ENCODE peak calls at places on chromosome 2, in five cellular contexts. One of them, this sample, is unnamed.

GRCh38 chr2:1981421-1981820 is 237.1 kb upstream of the PXDN start:
- DNase-seq in Calu3: no peak
- DNase-seq in CD8-positive, alpha-beta T cell: no peak
- DNase-seq in K562: no peak
- DNase-seq in heart right ventricle: no peak
- DNase-seq in this sample: no peak

GRCh38 chr2:97966545-97967215 is 29.1 kb downstream of the TMEM131 start:
- DNase-seq in K562: no peak
- DNase-seq in CD8-positive, alpha-beta T cell: no peak
- DNase-seq in heart right ventricle: no peak
- DNase-seq in Calu3: no peak
- DNase-seq in this sample: peak; percentile 16

GRCh38 chr2:215750763-215751162 is 262.6 kb downstream of the MREG start:
- DNase-seq in CD8-positive, alpha-beta T cell: no peak
- DNase-seq in K562: no peak
- DNase-seq in heart right ventricle: no peak
- DNase-seq in Calu3: no peak
- DNase-seq in this sample: no peak

GRCh38 chr2:101518470-101519172 is 43.7 kb upstream of the RFX8 start:
- DNase-seq in K562: peak; percentile 28
- DNase-seq in heart right ventricle: peak; percentile 66
- DNase-seq in Calu3: peak; percentile 69
- DNase-seq in CD8-positive, alpha-beta T cell: no peak
- DNase-seq in this sample: peak; percentile 81

GRCh38 chr2:238801791-238802190 is 46.1 kb upstream of the TWIST2 start:
- DNase-seq in Calu3: no peak
- DNase-seq in CD8-positive, alpha-beta T cell: no peak
- DNase-seq in heart right ventricle: no peak
- DNase-seq in K562: no peak
- DNase-seq in this sample: peak; percentile 65

GRCh38 chr2:9821805-9822445 is 21.3 kb upstream of the TAF1B start:
- DNase-seq in K562: no peak
- DNase-seq in heart right ventricle: no peak
- DNase-seq in CD8-positive, alpha-beta T cell: no peak
- DNase-seq in Calu3: no peak
- DNase-seq in this sample: no peak

GRCh38 chr2:239181601-239182471 is 219.0 kb downstream of the HDAC4 start:
- DNase-seq in heart right ventricle: no peak
- DNase-seq in Calu3: no peak
- DNase-seq in CD8-positive, alpha-beta T cell: no peak
- DNase-seq in K562: no peak
- DNase-seq in this sample: no peak

GRCh38 chr2:15860051-15860663 is 80.2 kb upstream of the MYCN start:
- DNase-seq in Calu3: no peak
- DNase-seq in CD8-positive, alpha-beta T cell: no peak
- DNase-seq in K562: no peak
- DNase-seq in heart right ventricle: no peak
- DNase-seq in this sample: no peak

GRCh38 chr2:7900593-7900992 is 781.3 kb upstream of the ID2 start:
- DNase-seq in heart right ventricle: no peak
- DNase-seq in K562: no peak
- DNase-seq in Calu3: no peak
- DNase-seq in CD8-positive, alpha-beta T cell: no peak
- DNase-seq in this sample: peak; percentile 51

GRCh38 chr2:6866239-6866745 is 585 bp upstream of the CMPK2 start:
- DNase-seq in Calu3: peak; percentile 54
- DNase-seq in heart right ventricle: peak; percentile 26
- DNase-seq in K562: peak; percentile 36
- DNase-seq in CD8-positive, alpha-beta T cell: peak; percentile 26
- DNase-seq in this sample: peak; percentile 48

DNA sequence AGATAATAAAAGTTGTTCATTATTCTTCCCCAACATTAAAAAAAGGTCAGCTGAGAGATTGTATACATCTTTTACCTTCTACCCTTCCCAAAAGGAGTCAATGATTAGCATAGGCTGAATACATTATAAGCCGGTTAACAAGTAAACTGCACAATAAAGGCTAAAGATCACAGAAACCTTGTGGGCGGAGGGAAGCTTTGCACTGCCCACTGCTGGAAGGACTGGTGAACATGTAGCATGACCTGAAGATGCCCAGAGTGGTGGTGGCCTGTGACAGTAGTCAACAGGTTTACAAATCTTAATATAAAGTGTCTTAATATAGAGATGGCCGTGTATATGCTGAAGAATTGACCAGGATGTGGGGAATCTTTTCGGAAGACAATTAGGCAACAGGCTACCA is 35.6 kb downstream of the ARL5A start:
- DNase-seq in K562: no peak
- DNase-seq in Calu3: no peak
- DNase-seq in heart right ventricle: no peak
- DNase-seq in CD8-positive, alpha-beta T cell: no peak
- DNase-seq in this sample: no peak
- TF ChIP-seq CTCF in K562: peak; percentile 46
- TF ChIP-seq CTCF in Calu3: no peak
- TF ChIP-seq CTCF in heart right ventricle: peak; percentile 7
- TF ChIP-seq CTCF in CD8-positive, alpha-beta T cell: no peak
- TF ChIP-seq CTCF in this sample: no peak

GRCh38 chr2:96685592-96686459 is 43.3 kb downstream of the FER1L5 start:
- DNase-seq in CD8-positive, alpha-beta T cell: no peak
- DNase-seq in K562: peak; percentile 54
- DNase-seq in heart right ventricle: peak; percentile 35
- DNase-seq in Calu3: no peak
- DNase-seq in this sample: no peak
- TF ChIP-seq CTCF in CD8-positive, alpha-beta T cell: no peak
- TF ChIP-seq CTCF in K562: peak; percentile 38
- TF ChIP-seq CTCF in heart right ventricle: no peak
- TF ChIP-seq CTCF in Calu3: no peak
- TF ChIP-seq CTCF in this sample: no peak

DNA sequence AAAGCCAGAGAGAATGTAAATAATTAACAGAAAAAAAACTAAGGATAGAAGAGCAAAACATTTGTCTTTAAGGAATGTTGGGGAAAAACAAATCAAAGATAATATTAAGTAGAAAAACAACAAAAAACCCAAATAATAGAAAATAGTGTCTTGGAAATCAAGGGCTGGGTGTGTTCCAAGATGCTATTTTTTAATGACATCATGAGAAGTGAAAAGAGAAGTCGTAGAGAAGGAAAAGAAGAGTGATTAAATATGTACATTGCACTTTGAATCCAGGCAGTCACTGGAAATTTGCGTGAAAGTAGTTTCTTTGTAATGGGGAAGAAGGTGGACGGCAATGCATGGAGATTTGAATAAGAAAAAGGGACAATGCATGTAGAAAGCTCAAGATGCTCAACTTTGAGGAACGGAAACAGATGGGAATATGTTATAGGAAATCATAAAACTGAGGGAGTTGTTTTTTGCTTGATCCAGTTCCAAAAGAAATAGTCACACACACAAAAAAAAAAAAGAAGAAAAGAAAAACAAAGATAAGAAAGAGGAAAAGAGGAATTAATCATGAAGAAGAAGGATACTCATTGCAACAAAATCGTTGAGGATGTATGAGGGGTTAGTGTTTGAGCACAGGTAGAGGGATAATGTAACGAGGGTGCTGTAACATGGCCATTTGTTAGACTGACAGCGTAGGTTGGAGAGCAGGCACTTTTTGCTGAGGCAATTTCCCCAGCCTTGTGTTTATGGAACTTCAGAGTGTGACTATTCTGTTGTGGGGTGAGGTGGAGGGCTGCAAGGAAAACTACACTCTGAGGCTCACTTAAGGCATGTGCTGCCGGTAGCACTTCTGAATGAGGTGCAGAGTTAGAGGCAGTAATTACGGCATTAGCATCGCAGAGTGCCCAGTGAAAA is 184.1 kb downstream of the CALCRL start:
- DNase-seq in CD8-positive, alpha-beta T cell: no peak
- DNase-seq in Calu3: no peak
- DNase-seq in K562: no peak
- DNase-seq in heart right ventricle: no peak
- DNase-seq in this sample: no peak
- TF ChIP-seq CTCF in CD8-positive, alpha-beta T cell: no peak
- TF ChIP-seq CTCF in Calu3: no peak
- TF ChIP-seq CTCF in K562: no peak
- TF ChIP-seq CTCF in heart right ventricle: no peak
- TF ChIP-seq CTCF in this sample: no peak

DNA sequence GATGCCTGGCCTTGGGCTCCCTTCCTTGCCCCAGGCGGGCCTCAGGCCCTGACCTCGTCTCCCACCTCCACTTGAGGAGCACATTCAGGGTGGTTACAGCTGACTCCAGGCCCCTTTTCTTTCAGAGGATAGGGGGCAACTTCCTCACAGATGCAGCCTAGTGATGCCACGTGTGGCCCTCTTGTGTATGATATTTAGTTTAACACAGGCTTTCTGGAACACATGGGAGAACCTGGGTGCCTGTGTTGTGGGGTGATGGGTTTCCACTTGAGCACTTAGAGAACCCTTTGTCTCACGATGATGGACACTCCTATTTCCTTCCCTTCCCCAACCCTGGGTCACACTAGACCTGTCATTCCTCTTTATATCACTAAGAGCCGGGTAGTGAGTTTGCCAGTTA is 6.8 kb upstream of the KCNS3 start:
- DNase-seq in heart right ventricle: no peak
- DNase-seq in K562: no peak
- DNase-seq in Calu3: no peak
- DNase-seq in CD8-positive, alpha-beta T cell: no peak
- DNase-seq in this sample: no peak
- TF ChIP-seq CTCF in heart right ventricle: no peak
- TF ChIP-seq CTCF in K562: no peak
- TF ChIP-seq CTCF in Calu3: no peak
- TF ChIP-seq CTCF in CD8-positive, alpha-beta T cell: no peak
- TF ChIP-seq CTCF in this sample: no peak

DNA sequence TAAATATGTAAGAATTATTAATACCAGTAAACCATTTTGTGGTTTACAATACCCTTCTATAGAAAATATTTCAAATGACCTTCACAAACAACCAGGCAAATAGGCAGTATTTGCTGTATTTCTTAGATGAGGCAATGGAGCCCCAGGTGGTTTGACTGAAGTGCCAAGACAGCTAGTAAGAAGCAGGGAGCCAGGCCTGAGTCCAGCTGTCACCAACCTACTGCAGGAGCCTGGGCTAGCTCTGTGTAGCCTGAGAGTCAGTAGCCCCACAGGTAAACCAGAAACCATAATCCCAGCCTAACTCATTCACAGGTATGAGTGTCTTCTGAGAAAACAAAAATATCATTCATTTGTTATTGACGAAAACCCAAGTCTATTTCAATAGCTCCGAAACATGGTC is 45.6 kb downstream of the TRIB2 start:
- DNase-seq in Calu3: no peak
- DNase-seq in heart right ventricle: no peak
- DNase-seq in CD8-positive, alpha-beta T cell: no peak
- DNase-seq in K562: no peak
- DNase-seq in this sample: no peak
- TF ChIP-seq CTCF in Calu3: no peak
- TF ChIP-seq CTCF in heart right ventricle: no peak
- TF ChIP-seq CTCF in CD8-positive, alpha-beta T cell: no peak
- TF ChIP-seq CTCF in K562: no peak
- TF ChIP-seq CTCF in this sample: no peak

GRCh38 chr2:17149945-17150344 is 368.3 kb downstream of the RAD51AP2 start:
- DNase-seq in K562: no peak
- DNase-seq in Calu3: no peak
- DNase-seq in heart right ventricle: no peak
- DNase-seq in CD8-positive, alpha-beta T cell: no peak
- DNase-seq in this sample: no peak

GRCh38 chr2:17146358-17146757 is 371.9 kb downstream of the RAD51AP2 start:
- DNase-seq in heart right ventricle: no peak
- DNase-seq in K562: no peak
- DNase-seq in CD8-positive, alpha-beta T cell: no peak
- DNase-seq in Calu3: no peak
- DNase-seq in this sample: no peak

DNA sequence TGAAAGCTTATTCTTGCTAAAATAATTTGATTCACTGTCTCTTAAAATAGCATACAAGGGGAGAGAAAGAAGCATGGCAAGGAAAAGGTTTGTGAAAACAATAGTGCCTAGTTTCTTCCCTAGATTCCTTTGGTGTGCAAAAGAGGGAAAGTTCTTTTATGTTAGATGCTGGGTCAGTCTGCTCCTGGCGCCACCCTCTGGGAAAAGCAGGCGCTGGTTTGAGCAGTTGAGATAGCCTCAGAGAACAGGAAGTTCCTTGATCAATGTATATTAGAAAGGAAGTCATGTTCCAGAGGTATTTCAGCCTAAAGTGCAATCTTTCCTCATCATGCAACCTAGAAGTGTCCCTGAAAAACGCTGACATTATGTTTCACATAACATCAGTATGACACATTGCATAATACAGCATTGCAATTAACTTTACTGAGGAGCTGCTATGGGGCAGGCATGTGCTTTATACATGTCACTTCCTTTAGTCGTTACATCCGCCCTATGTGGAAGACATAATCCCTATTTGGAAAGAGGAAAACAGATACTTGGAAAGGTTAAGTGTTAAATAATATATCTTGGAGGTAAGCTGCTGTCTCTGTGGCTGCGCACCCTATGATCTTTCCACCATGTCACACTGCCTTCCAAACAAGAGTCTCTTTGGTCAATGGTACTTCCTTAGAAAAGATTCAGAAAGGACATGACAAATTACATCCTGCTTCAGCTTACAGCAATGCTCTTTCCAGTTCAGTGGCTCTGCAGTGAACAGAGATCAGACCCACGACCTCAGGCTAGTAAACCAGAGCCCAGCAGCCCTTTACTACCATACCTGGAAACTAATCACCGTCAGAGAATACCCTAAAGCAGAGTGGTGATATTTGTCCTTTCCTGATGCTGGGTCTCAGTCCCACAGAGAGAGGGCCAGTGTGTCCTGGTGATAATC is 369.7 kb downstream of the RAD51AP2 start:
- DNase-seq in CD8-positive, alpha-beta T cell: no peak
- DNase-seq in heart right ventricle: no peak
- DNase-seq in K562: no peak
- DNase-seq in Calu3: no peak
- DNase-seq in this sample: peak; percentile 38
- TF ChIP-seq CTCF in CD8-positive, alpha-beta T cell: no peak
- TF ChIP-seq CTCF in heart right ventricle: no peak
- TF ChIP-seq CTCF in K562: peak; percentile 74
- TF ChIP-seq CTCF in Calu3: no peak
- TF ChIP-seq CTCF in this sample: peak; percentile 25

GRCh38 chr2:65638438-65638837 is 206.0 kb upstream of the SPRED2 start:
- DNase-seq in heart right ventricle: no peak
- DNase-seq in K562: peak; percentile 51
- DNase-seq in Calu3: peak; percentile 11
- DNase-seq in CD8-positive, alpha-beta T cell: no peak
- DNase-seq in this sample: no peak
- TF ChIP-seq CTCF in heart right ventricle: no peak
- TF ChIP-seq CTCF in K562: peak; percentile 38
- TF ChIP-seq CTCF in Calu3: peak; percentile 18
- TF ChIP-seq CTCF in CD8-positive, alpha-beta T cell: no peak
- TF ChIP-seq CTCF in this sample: no peak